ENCODE peak calls at places on chromosomes 2 and 18, in nine cellular contexts. U is uterus; T is body of pancreas; Z is CD8-positive, alpha-beta T cell; M is cardiac muscle cell; H is lower lobe of right lung; J is heart left ventricle; R is astrocyte; A is H1. B is an unnamed sample.

GRCh38 chr2:105917216-105917615 is 172.5 kb downstream of the NCK2 start:
- DNase-seq in T (no peak), U (no peak), R (no peak), Z (no peak), H (no peak), J (no peak), M (peak; percentile 37), A (no peak), B (no peak)

GRCh38 chr2:29759342-29759741 is 162.0 kb downstream of the ALK start:
- DNase-seq in H (no peak), R (no peak), J (no peak), U (no peak), T (no peak), A (no peak), Z (no peak), M (no peak), B (no peak)

GRCh38 chr2:67384115-67384823 is 12.9 kb upstream of the ETAA1 start:
- DNase-seq in M (no peak), Z (no peak), U (no peak), T (no peak), A (no peak), J (no peak), H (no peak), R (no peak), B (no peak)

GRCh38 chr2:174023591-174024523 is 58.7 kb upstream of the SP3 start:
- DNase-seq in U (peak; percentile 82), R (peak; percentile 95), M (peak; percentile 96), H (peak; percentile 71), T (no peak), J (peak; percentile 69), A (peak; percentile 75), Z (no peak), B (no peak)

GRCh38 chr18:78912336-78912735 is 67.3 kb upstream of the SALL3 start:
- DNase-seq in T (no peak), H (no peak), J (no peak), M (no peak), A (peak; percentile 27), U (no peak), Z (no peak), R (no peak), B (no peak)

GRCh38 chr18:50453732-50454131 is 78.9 kb downstream of the SKA1 start:
- DNase-seq in U (no peak), T (no peak), A (no peak), J (no peak), M (no peak), H (no peak), R (no peak), Z (no peak), B (no peak)

GRCh38 chr2:23547725-23548124 is 162.7 kb downstream of the KLHL29 start:
- DNase-seq in Z (no peak), T (no peak), M (no peak), J (no peak), A (no peak), H (no peak), U (no peak), R (no peak), B (no peak)

GRCh38 chr18:32469691-32470131 is 971 bp downstream of the GAREM1 start:
- DNase-seq in J (no peak), U (no peak), H (no peak), R (peak; percentile 2), M (peak; percentile 20), A (no peak), Z (no peak), T (no peak), B (no peak)

DNA sequence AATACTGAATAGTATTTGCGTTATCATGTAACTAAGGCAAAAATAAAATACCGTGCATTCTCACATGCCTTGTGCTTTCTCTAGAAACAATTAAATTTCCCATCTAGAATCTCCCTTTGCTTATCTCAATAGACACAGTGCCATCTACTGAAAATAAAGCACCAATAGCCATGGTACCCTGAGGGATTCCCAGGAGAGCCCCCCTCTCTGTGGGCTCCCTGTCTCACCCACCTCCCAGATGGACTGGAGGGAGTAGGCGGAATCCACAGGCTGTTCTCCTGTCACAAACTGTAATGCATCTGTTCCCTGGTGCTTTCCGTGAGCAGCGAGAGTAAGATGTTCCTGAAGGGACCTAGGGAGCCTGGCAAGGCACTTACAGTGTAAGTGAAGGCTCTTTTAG is 112.4 kb upstream of the UPP2 start:
- DNase-seq in T (no peak), M (no peak), R (no peak), H (no peak), U (no peak), Z (no peak), J (no peak), A (no peak), B (no peak)
- TF ChIP-seq CTCF in T (no peak), M (no peak), R (no peak), H (no peak), U (no peak), Z (no peak), J (no peak), A (no peak), B (no peak)

DNA sequence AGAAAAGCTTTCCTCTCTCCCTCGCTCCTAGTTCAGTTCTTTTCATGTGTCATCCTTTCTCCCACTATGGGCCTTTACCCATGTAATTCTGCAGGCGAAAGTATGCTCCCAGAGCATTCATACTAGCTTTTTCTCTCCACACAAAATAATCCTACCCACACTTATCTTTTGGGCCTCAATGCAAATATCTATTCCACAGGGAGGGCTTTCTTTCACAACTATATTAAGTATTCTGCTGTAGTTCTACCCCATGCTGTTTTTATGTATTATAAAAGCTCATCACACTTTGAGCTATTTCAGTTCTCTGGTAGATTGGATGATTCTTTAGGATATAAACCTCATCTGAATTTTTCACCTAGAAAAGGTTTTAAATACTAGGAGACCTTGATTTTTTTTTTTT is 774.6 kb upstream of the CRIM1 start:
- DNase-seq in Z (no peak), T (no peak), J (no peak), A (no peak), U (no peak), H (no peak), R (no peak), M (no peak), B (no peak)
- H3K9me3 ChIP-seq in Z (no peaks in the 10 kb centered on the region), T (no peaks in the 10 kb centered on the region), J (no peaks in the 10 kb centered on the region), A (peaks cover 30% of the 10 kb centered on the region), U (no peaks in the 10 kb centered on the region), H (no peaks in the 10 kb centered on the region), R (peaks cover 5% of the 10 kb centered on the region), M (no peaks in the 10 kb centered on the region), B (no peaks in the 10 kb centered on the region)

GRCh38 chr2:232235716-232236115 is 142.8 kb upstream of the ALPP start:
- DNase-seq in Z (no peak), R (no peak), H (no peak), J (no peak), A (no peak), T (peak; percentile 42), U (no peak), M (no peak), B (no peak)
- H3K4me1 ChIP-seq in Z (peaks cover 12% of the 10 kb centered on the region), R (no peaks in the 10 kb centered on the region), H (peaks cover 7% of the 10 kb centered on the region), J (no peaks in the 10 kb centered on the region), A (peaks cover 11% of the 10 kb centered on the region), T (peaks cover 28% of the 10 kb centered on the region), U (no peaks in the 10 kb centered on the region), M (no peaks in the 10 kb centered on the region), B (no peaks in the 10 kb centered on the region)

GRCh38 chr18:12113999-12114646 is 20.5 kb downstream of the ANKRD62 start:
- DNase-seq in U (no peak), R (no peak), Z (no peak), H (no peak), M (no peak), A (no peak), J (no peak), T (no peak), B (no peak)
- TF ChIP-seq CTCF in U (no peak), R (no peak), Z (no peak), H (no peak), M (no peak), A (no peak), J (no peak), T (no peak), B (no peak)

DNA sequence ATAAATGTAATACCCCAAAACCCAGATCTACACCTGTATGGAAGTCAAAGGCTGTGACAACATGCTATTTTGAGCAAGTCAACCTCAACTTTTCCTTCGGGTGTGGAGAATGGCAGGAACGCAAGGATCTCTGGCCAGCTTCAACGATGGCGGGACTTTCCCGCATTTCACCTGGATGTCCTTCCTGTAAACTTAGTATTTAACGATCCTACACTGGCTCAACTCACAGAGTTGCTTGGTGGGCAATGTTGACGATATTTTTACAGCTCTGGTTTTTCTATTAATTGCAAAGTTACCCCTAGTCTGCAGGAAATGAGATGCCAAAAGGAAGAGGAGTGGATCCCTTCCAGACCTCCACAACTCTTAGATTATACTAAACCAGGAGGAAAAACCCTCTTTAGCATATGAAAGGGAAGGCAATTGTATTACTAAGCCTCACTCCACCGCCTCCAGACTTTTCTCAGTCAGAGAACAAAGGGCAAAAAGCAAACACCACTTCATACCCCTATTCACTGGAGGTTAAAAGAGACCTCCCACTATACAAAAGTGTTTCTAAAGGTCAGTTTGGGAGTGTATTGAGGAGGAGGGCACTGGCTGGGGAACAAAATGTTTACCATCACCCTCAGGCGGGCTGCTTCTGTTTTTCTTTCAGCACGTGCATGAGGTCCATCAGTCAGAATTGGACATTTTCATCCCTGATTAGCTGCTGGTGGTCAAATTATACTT is 56.5 kb upstream of the ACVR1 start:
- DNase-seq in R (peak; percentile 7), U (no peak), A (peak; percentile 53), M (no peak), J (no peak), T (no peak), H (no peak), Z (no peak), B (no peak)
- H3K9me3 ChIP-seq in R (no peaks in the 10 kb centered on the region), U (no peaks in the 10 kb centered on the region), A (no peaks in the 10 kb centered on the region), M (no peaks in the 10 kb centered on the region), J (no peaks in the 10 kb centered on the region), T (no peaks in the 10 kb centered on the region), H (no peaks in the 10 kb centered on the region), Z (no peaks in the 10 kb centered on the region), B (no peaks in the 10 kb centered on the region)

DNA sequence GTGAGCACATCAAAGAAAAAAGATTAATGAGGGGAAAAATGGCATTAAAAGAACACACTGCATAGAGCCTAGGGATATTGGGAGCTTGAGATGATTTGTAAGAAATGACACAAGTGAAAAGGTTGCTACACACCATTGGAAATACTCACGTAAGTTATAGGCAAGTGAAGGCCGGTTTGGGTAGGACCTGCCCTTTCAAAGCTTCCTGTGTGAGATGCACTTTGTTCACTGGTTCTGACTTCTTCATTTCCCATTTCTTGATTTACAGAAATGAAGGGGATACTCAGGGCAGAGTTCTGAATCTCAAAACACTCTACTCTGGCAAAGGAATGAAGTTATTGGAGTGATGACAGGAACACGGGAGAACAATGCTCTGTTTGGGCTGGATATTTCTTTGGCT is at the start of gene IL18RAP:
- DNase-seq in U (no peak), H (no peak), M (no peak), T (no peak), A (no peak), R (no peak), J (no peak), Z (no peak), B (no peak)
- H3K4me1 ChIP-seq in U (no peaks in the 10 kb centered on the region), H (no peaks in the 10 kb centered on the region), M (no peaks in the 10 kb centered on the region), T (no peaks in the 10 kb centered on the region), A (no peaks in the 10 kb centered on the region), R (no peaks in the 10 kb centered on the region), J (no peaks in the 10 kb centered on the region), Z (peaks cover 15% of the 10 kb centered on the region), B (no peaks in the 10 kb centered on the region)